ENCODE peak calls at places on chromosomes 11 and 22, in four cellular contexts. N is K562, I is thoracic aorta, B is gastrocnemius medialis. R is an unnamed sample. For H3K36me3, the result is how much of the 10 kb centered on the place peaks cover.

GRCh38 chr11:95465887-95466286 is 234.9 kb upstream of the SESN3 start:
- DNase-seq in N (no peak), I (no peak), B (no peak), R (no peak)

GRCh38 chr11:96306933-96307747 is 35.9 kb downstream of the MAML2 start:
- DNase-seq in N (peak), I (peak), B (peak), R (peak)

GRCh38 chr11:112902411-112903011 is 58.7 kb upstream of the NCAM1 start:
- DNase-seq in N (no peak), I (no peak), B (no peak), R (no peak)

GRCh38 chr22:45531944-45532631 is 29.4 kb downstream of the FBLN1 start:
- DNase-seq in N (no peak), I (no peak), B (no peak), R (peak)

GRCh38 chr22:29716814-29717213 is 3.0 kb upstream of the CABP7 start:
- DNase-seq in N (peak), I (no peak), B (no peak), R (peak)

GRCh38 chr22:24445481-24446290 is 18.3 kb downstream of the ADORA2A start:
- DNase-seq in N (peak), I (no peak), B (no peak), R (no peak)

GRCh38 chr11:93935826-93936225 is 85.3 kb upstream of the HEPHL1 start:
- DNase-seq in N (no peak), I (no peak), B (no peak), R (no peak)

GRCh38 chr22:45977003-45977395 is at the start of gene WNT7B:
- DNase-seq in N (peak), I (no peak), B (no peak), R (peak)

GRCh38 chr11:122139595-122139866 is 23.5 kb upstream of the BLID start:
- DNase-seq in N (no peak), I (no peak), B (no peak), R (no peak)

GRCh38 chr11:117929568-117930207 is 486 bp upstream of the TMPRSS13 start:
- DNase-seq in N (no peak), I (no peak), B (no peak), R (no peak)

GRCh38 chr22:41681616-41682015 is 7.1 kb downstream of the SNU13 start:
- DNase-seq in N (no peak), I (no peak), B (no peak), R (no peak)

GRCh38 chr22:39471421-39472141 is 14.8 kb downstream of the MGAT3 start:
- DNase-seq in N (no peak), I (no peak), B (no peak), R (peak)

GRCh38 chr11:31325162-31325561 is 44.4 kb downstream of the DCDC1 start:
- DNase-seq in N (no peak), I (no peak), B (peak), R (peak)

GRCh38 chr11:115869780-115870431 is 365.7 kb upstream of the CADM1 start:
- DNase-seq in N (no peak), I (no peak), B (no peak), R (peak)

GRCh38 chr11:22049276-22049675 is 143.6 kb upstream of the ANO5 start:
- DNase-seq in N (no peak), I (no peak), B (no peak), R (peak)

GRCh38 chr11:19650929-19651487 is 61.6 kb upstream of the NAV2 start:
- DNase-seq in N (no peak), I (no peak), B (no peak), R (no peak)

GRCh38 chr11:118841469-118842222 is 42.0 kb upstream of the CXCR5 start:
- DNase-seq in N (no peak), I (no peak), B (no peak), R (no peak)

GRCh38 chr11:124890701-124891389 is 6.8 kb downstream of the ROBO4 start:
- DNase-seq in N (no peak), I (no peak), B (no peak), R (no peak)

GRCh38 chr11:118098996-118099837 is 12.5 kb upstream of the SMIM35 start:
- DNase-seq in N (peak), I (no peak), B (no peak), R (no peak)

GRCh38 chr11:104547996-104548661 is 350.1 kb downstream of the CASP12 start:
- DNase-seq in N (no peak), I (no peak), B (no peak), R (peak)

GRCh38 chr11:6572215-6572614 is 31.2 kb downstream of the RRP8 start:
- DNase-seq in N (no peak), I (no peak), B (no peak), R (peak)

GRCh38 chr11:1122356-1123002 is 35.3 kb upstream of the MUC5AC start:
- DNase-seq in N (no peak), I (no peak), B (no peak), R (no peak)

GRCh38 chr11:34938621-34939020 is 22.2 kb downstream of the PDHX start:
- DNase-seq in N (no peak), I (no peak), B (no peak), R (no peak)

GRCh38 chr22:43066134-43066533 is 23.1 kb downstream of the TTLL1 start:
- DNase-seq in N (no peak), I (no peak), B (no peak), R (no peak)

GRCh38 chr22:39290724-39291161 is 28.7 kb downstream of the RPL3 start:
- DNase-seq in N (no peak), I (no peak), B (peak), R (peak)

GRCh38 chr11:110948112-110948511 is 235.9 kb upstream of the ARHGAP20 start:
- DNase-seq in N (no peak), I (no peak), B (peak), R (no peak)

GRCh38 chr11:3158131-3158591 is 6.9 kb downstream of the OSBPL5 start:
- DNase-seq in N (no peak), I (no peak), B (no peak), R (no peak)

GRCh38 chr11:102395720-102396358 is 48.8 kb downstream of the BIRC2 start:
- DNase-seq in N (no peak), I (no peak), B (no peak), R (no peak)

GRCh38 chr11:112289588-112290461 is 29.2 kb upstream of the PLET1 start:
- DNase-seq in N (peak), I (peak), B (peak), R (peak)

GRCh38 chr11:57513446-57513795 is 2.1 kb downstream of the SLC43A1 start:
- DNase-seq in N (no peak), I (no peak), B (no peak), R (no peak)

GRCh38 chr11:33185756-33186155 is 24.5 kb upstream of the CSTF3 start:
- DNase-seq in N (no peak), I (no peak), B (no peak), R (no peak)

GRCh38 chr11:62552931-62553838 is 6.6 kb upstream of the AHNAK start:
- DNase-seq in N (peak), I (peak), B (peak), R (peak)

GRCh38 chr22:32830473-32830872 is 29.0 kb downstream of the TIMP3 start:
- DNase-seq in N (no peak), I (no peak), B (no peak), R (no peak)

GRCh38 chr11:30106222-30106621 is 89.4 kb upstream of the KCNA4 start:
- DNase-seq in N (no peak), I (no peak), B (no peak), R (no peak)

GRCh38 chr11:35231074-35231473 is 92.1 kb downstream of the CD44 start:
- DNase-seq in N (no peak), I (no peak), B (no peak), R (no peak)

GRCh38 chr11:44726278-44727113 is at the start of gene TSPAN18:
- DNase-seq in N (peak), I (no peak), B (no peak), R (no peak)

GRCh38 chr11:73532310-73532709 is 65.6 kb downstream of the FAM168A start:
- DNase-seq in N (no peak), I (no peak), B (no peak), R (no peak)
- TF ChIP-seq CTCF in N (no peak), I (no peak), B (no peak), R (no peak)

DNA sequence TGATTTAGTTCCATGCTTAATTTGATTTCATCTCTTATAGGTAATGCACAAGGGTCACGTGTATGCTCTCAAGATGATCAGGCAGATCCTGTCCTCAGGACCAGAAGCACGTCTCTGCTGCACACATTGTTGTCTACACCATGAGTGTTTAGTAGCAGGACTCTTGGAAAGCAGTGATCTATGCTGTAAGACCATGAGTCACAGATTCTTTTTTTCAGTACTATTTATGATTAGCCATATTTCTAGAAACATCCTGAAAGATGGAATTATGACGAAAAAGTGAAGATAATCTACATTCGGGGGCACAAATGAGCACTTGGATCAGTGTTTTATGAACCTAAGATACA is 29.6 kb downstream of the ZBED4 start:
- DNase-seq in N (no peak), I (no peak), B (no peak), R (no peak)
- H3K36me3 ChIP-seq in N (under half), I (under half), B (under half), R (under half)

GRCh38 chr11:86206296-86206695 is 38.3 kb upstream of the EED start:
- DNase-seq in N (no peak), I (no peak), B (no peak), R (no peak)

GRCh38 chr11:86204356-86204755 is 40.2 kb upstream of the EED start:
- DNase-seq in N (no peak), I (no peak), B (no peak), R (no peak)

GRCh38 chr11:86207413-86207812 is 37.1 kb upstream of the EED start:
- DNase-seq in N (no peak), I (no peak), B (no peak), R (no peak)

GRCh38 chr11:86208572-86208971 is 36.0 kb upstream of the EED start:
- DNase-seq in N (no peak), I (no peak), B (no peak), R (no peak)

DNA sequence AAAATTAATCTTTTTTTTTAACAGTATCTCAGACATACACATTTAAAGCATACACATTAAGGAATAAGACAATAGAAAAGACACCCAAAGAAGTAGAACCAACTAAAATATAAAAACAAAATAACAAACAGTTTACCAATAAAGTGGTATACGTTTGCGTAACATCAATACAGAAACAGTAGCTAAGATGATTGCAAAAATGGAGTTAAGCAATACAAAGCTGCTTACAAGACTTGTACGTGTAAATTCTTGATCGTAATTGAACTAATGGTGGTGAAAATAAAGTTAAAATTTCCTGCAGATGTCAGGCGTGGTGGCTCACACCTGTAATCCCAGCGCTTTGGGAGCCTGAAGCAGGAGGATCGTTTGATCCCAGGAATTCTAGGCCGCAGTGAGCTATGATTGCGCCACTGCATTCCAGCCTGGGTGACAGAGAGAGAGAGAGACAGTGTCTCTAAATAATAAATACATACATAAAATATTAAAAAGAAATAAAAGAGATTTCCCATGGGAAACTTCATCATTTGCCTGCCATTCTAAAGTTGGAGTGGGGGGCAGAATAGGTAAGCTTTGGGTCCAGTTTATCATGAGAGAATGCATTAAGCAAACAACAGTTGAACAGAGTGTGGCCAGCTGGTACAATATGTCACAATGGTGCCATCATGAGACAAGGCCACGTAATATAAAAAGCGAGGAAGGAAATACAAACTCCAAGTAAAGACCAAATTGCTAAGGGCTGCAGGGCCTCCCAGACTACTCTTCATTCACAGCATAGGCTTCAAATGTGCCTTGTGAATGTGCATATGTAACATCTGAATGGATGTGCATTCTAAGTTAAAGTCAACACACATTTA is 38.9 kb upstream of the EED start:
- DNase-seq in N (no peak), I (no peak), B (no peak), R (no peak)
- TF ChIP-seq CTCF in N (no peak), I (no peak), B (no peak), R (no peak)

GRCh38 chr11:65714433-65714832 is 2.4 kb downstream of the KAT5 start:
- DNase-seq in N (no peak), I (no peak), B (no peak), R (no peak)

GRCh38 chr11:65711785-65712632 is at the start of gene KAT5:
- DNase-seq in N (peak), I (peak), B (peak), R (peak)

GRCh38 chr11:65716294-65716693 is 4.2 kb downstream of the KAT5 start:
- DNase-seq in N (no peak), I (no peak), B (no peak), R (no peak)

GRCh38 chr11:65712633-65713076 is 603 bp downstream of the KAT5 start:
- DNase-seq in N (no peak), I (no peak), B (no peak), R (no peak)

DNA sequence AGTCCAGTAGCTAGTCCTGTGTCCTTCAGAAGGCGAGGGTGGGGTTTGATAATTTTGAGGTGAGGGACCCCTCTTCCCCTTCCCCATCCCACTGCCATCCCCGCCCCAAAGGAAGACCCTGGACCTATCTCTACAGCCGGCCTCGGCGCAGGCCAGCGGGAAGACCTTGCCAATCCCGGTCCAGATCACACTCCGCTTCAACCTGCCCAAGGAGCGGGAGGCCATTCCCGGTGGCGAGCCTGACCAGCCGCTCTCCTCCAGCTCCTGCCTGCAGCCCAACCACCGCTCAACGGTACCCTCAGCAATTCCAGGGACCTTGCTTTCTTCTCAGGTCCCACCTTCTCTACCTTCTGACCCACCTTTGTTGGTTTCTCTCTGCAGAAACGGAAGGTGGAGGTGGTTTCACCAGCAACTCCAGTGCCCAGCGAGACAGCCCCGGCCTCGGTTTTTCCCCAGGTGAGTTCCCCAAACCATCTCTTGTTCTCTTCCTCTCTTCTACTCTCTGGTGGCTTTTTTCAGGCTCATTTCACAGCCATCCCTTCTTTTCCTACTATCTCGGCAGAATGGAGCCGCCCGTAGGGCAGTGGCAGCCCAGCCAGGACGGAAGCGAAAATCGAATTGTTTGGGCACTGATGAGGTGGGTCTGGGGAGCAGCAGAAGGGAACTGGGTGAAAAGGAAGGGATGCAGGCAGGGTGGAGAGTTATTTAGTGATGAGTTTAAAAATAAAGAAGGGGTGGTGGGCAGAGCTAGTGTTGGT is 1.3 kb downstream of the KAT5 start:
- DNase-seq in N (no peak), I (no peak), B (no peak), R (no peak)
- H3K36me3 ChIP-seq in N (half or more), I (under half), B (under half), R (under half)

R was measured in mammary epithelial cell.